ENCODE peak calls at places on chromosomes 7 and 10, in six cellular contexts. M is ACHN; R is stimulated activated CD4-positive, alpha-beta T cell treated with anti-CD3 and anti-CD28 coated beads, Interleukin-12 subunit alpha, Interleukin-12 subunit beta, amount 100 ng/mL, for 4 hours; D is germinal center; N is PC-9; O is GM23248. L is an unnamed sample.

GRCh38 chr7:106284516-106285050 is at the start of gene NAMPT:
- DNase-seq in M (peak; percentile 59), R (peak; percentile 64), D (peak; percentile 40), N (no peak), O (peak; percentile 51), L (no peak)

GRCh38 chr7:74039337-74039736 is 11.4 kb downstream of the ELN start:
- DNase-seq in M (no peak), R (no peak), D (no peak), N (no peak), O (no peak), L (no peak)

GRCh38 chr10:96719850-96720421 is 378 bp downstream of the PIK3AP1 start:
- DNase-seq in M (peak; percentile 81), R (peak; percentile 55), D (peak; percentile 79), N (no peak), O (no peak), L (peak; percentile 31)

GRCh38 chr7:128845987-128846386 is 15.8 kb downstream of the FLNC start:
- DNase-seq in M (no peak), R (no peak), D (no peak), N (no peak), O (no peak), L (no peak)

GRCh38 chr7:84714765-84715164 is 472.1 kb downstream of the SEMA3D start:
- DNase-seq in M (no peak), R (no peak), D (no peak), N (no peak), O (no peak), L (no peak)

GRCh38 chr10:80188713-80189112 is 16.6 kb downstream of the ANXA11 start:
- DNase-seq in M (no peak), R (no peak), D (no peak), N (no peak), O (no peak), L (no peak)

GRCh38 chr10:131056781-131057180 is 254.7 kb downstream of the TCERG1L start:
- DNase-seq in M (no peak), R (no peak), D (no peak), N (no peak), O (no peak), L (no peak)

GRCh38 chr7:55545496-55545895 is 26.8 kb downstream of the VOPP1 start:
- DNase-seq in M (peak; percentile 96), R (no peak), D (no peak), N (peak; percentile 66), O (peak; percentile 78), L (no peak)